ENCODE peak calls at places on chromosomes 6 and 20, in eight cellular contexts. N is hepatocyte, L is heart left ventricle, I is A549, Q is SK-N-SH, G is glutamatergic neuron, V is endothelial cell, P is uterus. D is an unnamed sample.

GRCh38 chr6:68054776-68055175 is 580.3 kb upstream of the ADGRB3 start:
- DNase-seq in N (no peak), I (no peak), P (no peak), G (no peak), Q (no peak), V (no peak), L (no peak), D (no peak)

GRCh38 chr6:81572020-81572419 is 180.5 kb downstream of the TENT5A start:
- DNase-seq in G (no peak), Q (no peak), P (peak; percentile 23), N (peak; percentile 26), I (no peak), L (no peak), V (no peak), D (peak; percentile 14)

GRCh38 chr6:156425374-156425773 is 351.8 kb upstream of the ARID1B start:
- DNase-seq in G (no peak), Q (no peak), V (no peak), N (no peak), L (no peak), P (no peak), I (no peak), D (no peak)

GRCh38 chr20:25848222-25848621 is 151.6 kb upstream of the ZNF337 start:
- DNase-seq in G (no peak), N (no peak), I (no peak), L (no peak), Q (no peak), P (no peak), V (no peak), D (no peak)

GRCh38 chr6:31122803-31123706 is 2.8 kb upstream of the CDSN start:
- DNase-seq in I (peak; percentile 23), G (no peak), V (no peak), P (peak; percentile 70), Q (peak; percentile 48), N (peak; percentile 83), L (peak; percentile 57), D (no peak)

GRCh38 chr20:63942250-63943006 is 13.8 kb downstream of the UCKL1 start:
- DNase-seq in G (peak; percentile 82), L (peak; percentile 45), Q (no peak), P (peak; percentile 40), V (peak; percentile 53), I (no peak), N (no peak), D (no peak)

GRCh38 chr20:61046721-61047351 is 205.2 kb upstream of the CDH4 start:
- DNase-seq in G (no peak), V (no peak), Q (no peak), I (no peak), N (no peak), P (no peak), L (no peak), D (no peak)

GRCh38 chr20:36886859-36887778 is 11.2 kb downstream of the TLDC2 start:
- DNase-seq in G (peak; percentile 92), N (peak; percentile 90), P (peak; percentile 81), Q (peak; percentile 87), V (peak; percentile 88), I (peak; percentile 90), L (peak; percentile 80), D (no peak)

GRCh38 chr6:78844899-78845298 is 22.5 kb upstream of the IRAK1BP1 start:
- DNase-seq in Q (no peak), I (no peak), V (no peak), L (no peak), P (no peak), G (no peak), N (no peak), D (no peak)

GRCh38 chr6:106165885-106166485 is 79.8 kb downstream of the PRDM1 start:
- DNase-seq in V (no peak), N (no peak), L (no peak), P (no peak), I (no peak), G (no peak), Q (no peak), D (no peak)

GRCh38 chr6:37862992-37863391 is 43.5 kb downstream of the ZFAND3 start:
- DNase-seq in V (no peak), Q (no peak), P (no peak), N (no peak), G (no peak), L (no peak), I (no peak), D (no peak)

GRCh38 chr6:115668781-115669180 is 391.9 kb downstream of the FRK start:
- DNase-seq in V (no peak), I (no peak), G (no peak), L (no peak), P (no peak), Q (no peak), N (no peak), D (no peak)

GRCh38 chr20:46090095-46090388 is 280 bp upstream of the NCOA5 start:
- DNase-seq in V (no peak), L (no peak), I (no peak), G (no peak), N (no peak), Q (no peak), P (no peak), D (no peak)

GRCh38 chr20:46088409-46089075 is 1.2 kb downstream of the NCOA5 start:
- DNase-seq in N (peak; percentile 28), L (no peak), V (no peak), P (no peak), I (peak; percentile 10), G (no peak), Q (no peak), D (no peak)

GRCh38 chr20:46087161-46087560 is 2.6 kb downstream of the NCOA5 start:
- DNase-seq in P (no peak), L (no peak), Q (no peak), I (no peak), G (no peak), N (no peak), V (no peak), D (no peak)

GRCh38 chr20:46089076-46089337 is 755 bp downstream of the NCOA5 start:
- DNase-seq in Q (no peak), N (peak; percentile 49), I (peak; percentile 19), L (no peak), V (no peak), P (no peak), G (no peak), D (no peak)

GRCh38 chr20:46089338-46090094 is at the start of gene NCOA5:
- DNase-seq in G (peak; percentile 96), I (peak; percentile 91), V (peak; percentile 95), Q (peak; percentile 97), P (peak; percentile 95), N (peak; percentile 97), L (peak; percentile 97), D (peak; percentile 90)
- TF ChIP-seq CTCF in G (no peak), I (peak; percentile 39), V (peak; percentile 43), Q (peak; percentile 13), P (peak; percentile 53), N (no peak), L (peak; percentile 28), D (no peak)

GRCh38 chr6:160160450-160160849 is 38.8 kb downstream of the SLC22A1 start:
- DNase-seq in G (no peak), Q (no peak), L (no peak), N (peak; percentile 58), V (no peak), I (no peak), P (no peak), D (no peak)
- TF ChIP-seq CTCF in G (no peak), Q (peak; percentile 23), L (no peak), N (peak; percentile 31), V (no peak), I (peak; percentile 13), P (no peak), D (peak; percentile 7)

GRCh38 chr6:161918154-161918553 is 644.3 kb upstream of the AGPAT4 start:
- DNase-seq in I (peak; percentile 7), G (no peak), V (no peak), L (no peak), Q (no peak), P (no peak), N (no peak), D (no peak)

GRCh38 chr6:161915456-161915964 is 641.6 kb upstream of the AGPAT4 start:
- DNase-seq in Q (no peak), V (no peak), L (no peak), P (no peak), G (no peak), N (no peak), I (no peak), D (no peak)

GRCh38 chr6:161918608-161919205 is 644.8 kb upstream of the AGPAT4 start:
- DNase-seq in I (no peak), G (no peak), L (no peak), N (no peak), Q (no peak), P (no peak), V (no peak), D (no peak)

GRCh38 chr6:161919711-161920110 is 645.9 kb upstream of the AGPAT4 start:
- DNase-seq in Q (no peak), V (no peak), N (no peak), G (no peak), L (no peak), P (no peak), I (no peak), D (no peak)

DNA sequence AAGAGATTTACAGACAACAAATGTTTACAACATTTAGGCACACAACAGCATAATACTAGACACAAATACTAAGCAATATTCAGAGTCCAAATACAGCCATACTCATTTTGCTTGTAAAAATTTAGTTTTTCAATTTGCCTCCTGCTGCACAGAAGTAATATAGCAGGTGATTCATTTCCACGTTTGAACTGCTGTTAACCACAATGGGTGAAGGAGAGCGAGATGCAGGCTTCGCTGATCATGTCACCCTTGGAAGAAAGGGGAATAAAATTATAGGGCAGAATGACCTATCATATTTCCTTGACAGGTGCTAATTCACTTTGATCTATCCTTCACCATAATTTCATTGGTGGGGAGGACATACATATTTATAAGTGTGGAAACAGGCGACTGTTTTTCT is 643.8 kb upstream of the AGPAT4 start:
- DNase-seq in G (no peak), Q (no peak), P (no peak), V (no peak), I (peak; percentile 15), N (no peak), L (no peak), D (no peak)
- TF ChIP-seq CTCF in G (peak; percentile 29), Q (no peak), P (no peak), V (no peak), I (no peak), N (no peak), L (no peak), D (no peak)

DNA sequence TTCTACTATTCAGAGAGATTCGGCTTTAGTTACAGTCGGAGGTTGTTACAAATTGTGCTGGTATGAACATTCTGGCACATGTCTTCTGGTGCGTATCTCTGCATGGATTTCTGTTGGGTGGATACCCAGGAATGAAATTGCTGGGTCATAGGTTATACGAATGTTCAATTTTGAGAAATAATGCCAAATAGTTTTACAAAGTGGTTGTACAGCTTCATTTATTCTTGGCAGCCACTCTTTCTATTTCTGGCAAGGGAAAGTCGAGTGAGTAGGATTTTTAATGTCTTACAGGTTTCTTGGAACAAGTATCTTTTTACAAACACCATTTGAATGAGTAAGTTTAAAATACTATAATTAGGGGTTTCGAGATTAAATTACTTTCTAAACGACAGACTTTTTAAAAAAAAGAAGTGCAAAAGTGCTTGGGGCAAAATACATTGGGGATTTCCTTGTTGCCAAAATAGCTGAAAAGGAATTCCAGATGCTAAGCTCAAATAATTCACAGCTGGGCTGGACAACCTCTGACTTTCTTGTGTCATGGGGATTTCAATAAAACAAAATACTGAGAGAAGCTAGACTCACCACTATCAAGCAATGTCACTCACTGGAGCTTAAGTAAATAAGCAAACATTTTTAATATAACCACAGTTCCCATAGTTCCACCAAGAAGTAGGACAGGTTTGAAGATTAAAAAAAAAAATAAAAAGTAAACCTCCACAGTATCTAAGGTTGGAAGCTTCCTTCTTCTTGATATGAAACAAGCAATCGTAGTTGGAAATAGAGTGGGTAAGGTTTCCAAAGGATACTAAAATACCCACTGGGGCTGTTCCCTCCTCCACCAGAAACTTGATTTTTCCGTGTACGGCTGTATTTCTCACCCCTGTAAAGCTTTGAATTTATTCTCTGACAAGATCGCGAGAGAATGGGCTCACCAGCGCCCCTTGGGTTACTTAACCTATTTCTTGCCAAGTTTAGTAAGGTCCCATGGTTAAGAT is 21.6 kb upstream of the GFOD1 start:
- DNase-seq in I (no peak), L (no peak), V (no peak), N (no peak), Q (no peak), G (no peak), P (no peak), D (peak; percentile 97)
- TF ChIP-seq CTCF in I (no peak), L (no peak), V (no peak), N (no peak), Q (no peak), G (no peak), P (no peak), D (no peak)